ENCODE peak calls at places on chromosomes 3 and 15, in four cellular contexts. H is NCI-H1092, Y is fibroblast of pulmonary artery, F is skeletal muscle cell. Z is an unnamed sample.

GRCh38 chr3:129005526-129006303 is 4.6 kb downstream of the EFCC1 start:
- DNase-seq in H (peak), Y (peak), F (no peak), Z (no peak)

GRCh38 chr15:71002321-71002720 is 109.7 kb downstream of the LRRC49 start:
- DNase-seq in F (no peak), Y (peak), H (no peak), Z (no peak)

GRCh38 chr3:132596816-132597433 is at the start of gene ACKR4:
- DNase-seq in F (no peak), H (no peak), Y (peak), Z (peak)

GRCh38 chr3:66199089-66199473 is 21.7 kb upstream of the SLC25A26 start:
- DNase-seq in F (no peak), Y (no peak), H (no peak), Z (no peak)

GRCh38 chr3:190432216-190432615 is 17.5 kb downstream of the TMEM207 start:
- DNase-seq in H (no peak), F (no peak), Y (peak), Z (peak)

GRCh38 chr3:184283681-184284080 is 7.9 kb downstream of the ECE2 start:
- DNase-seq in H (no peak), F (no peak), Y (no peak), Z (no peak)

GRCh38 chr3:149378420-149379388 is 1.3 kb upstream of the TM4SF1 start:
- DNase-seq in F (no peak), Y (no peak), H (no peak), Z (no peak)

GRCh38 chr15:34650177-34650576 is 66.7 kb upstream of the GOLGA8B start:
- DNase-seq in H (no peak), Y (peak), F (peak), Z (peak)

GRCh38 chr15:72982750-72983149 is 69.5 kb upstream of the NEO1 start:
- DNase-seq in F (no peak), Y (no peak), H (no peak), Z (no peak)

GRCh38 chr3:168220609-168221008 is 124.9 kb upstream of the GOLIM4 start:
- DNase-seq in F (no peak), Y (no peak), H (no peak), Z (no peak)

Z was measured in GM04504.